ENCODE peak calls at places on chromosomes 13 and 19, in eight cellular contexts. R, O, K, U, F, A, V and X are unnamed samples.

GRCh38 chr13:101690871-101691270 is 238.4 kb downstream of the ITGBL1 start:
- DNase-seq in R (no peak), O (no peak), K (no peak), U (no peak), F (no peak), A (no peak), V (no peak), X (no peak)

GRCh38 chr13:95512957-95513356 is 39.6 kb upstream of the CLDN10 start:
- DNase-seq in R (no peak), O (no peak), K (no peak), U (no peak), F (no peak), A (no peak), V (no peak), X (no peak)

GRCh38 chr13:43652751-43653150 is 134.0 kb downstream of the ENOX1 start:
- DNase-seq in R (no peak), O (no peak), K (no peak), U (no peak), F (no peak), A (no peak), V (no peak), X (no peak)

GRCh38 chr13:111184685-111185401 is 69.7 kb downstream of the ARHGEF7 start:
- DNase-seq in R (no peak), O (no peak), K (peak), U (no peak), F (no peak), A (no peak), V (no peak), X (no peak)

GRCh38 chr13:36919206-36919832 is 719 bp downstream of the SMAD9 start:
- DNase-seq in R (no peak), O (no peak), K (no peak), U (no peak), F (peak), A (peak), V (peak), X (peak)

GRCh38 chr13:63367522-63368198 is 1952.0 kb upstream of the PCDH20 start:
- DNase-seq in R (no peak), O (no peak), K (no peak), U (no peak), F (no peak), A (no peak), V (no peak), X (no peak)

GRCh38 chr13:101398920-101399319 is 17.4 kb downstream of the NALCN start:
- DNase-seq in R (no peak), O (no peak), K (no peak), U (no peak), F (no peak), A (peak), V (no peak), X (peak)

GRCh38 chr19:51688665-51689571 is 4.2 kb upstream of the SPACA6 start:
- DNase-seq in R (no peak), O (no peak), K (peak), U (peak), F (peak), A (peak), V (peak), X (peak)

GRCh38 chr19:49427855-49428546 is 2.8 kb downstream of the GFY start:
- DNase-seq in R (no peak), O (no peak), K (no peak), U (no peak), F (no peak), A (no peak), V (no peak), X (no peak)

GRCh38 chr13:70967564-70967963 is 859.3 kb upstream of the KLHL1 start:
- DNase-seq in R (no peak), O (no peak), K (no peak), U (no peak), F (no peak), A (no peak), V (no peak), X (no peak)

GRCh38 chr19:47608074-47608907 is 643 bp upstream of the BICRA start:
- DNase-seq in R (peak), O (peak), K (peak), U (peak), F (peak), A (peak), V (peak), X (peak)

GRCh38 chr19:46716013-46716671 is 772 bp downstream of the PRKD2 start:
- DNase-seq in R (no peak), O (no peak), K (no peak), U (no peak), F (peak), A (no peak), V (no peak), X (no peak)

DNA sequence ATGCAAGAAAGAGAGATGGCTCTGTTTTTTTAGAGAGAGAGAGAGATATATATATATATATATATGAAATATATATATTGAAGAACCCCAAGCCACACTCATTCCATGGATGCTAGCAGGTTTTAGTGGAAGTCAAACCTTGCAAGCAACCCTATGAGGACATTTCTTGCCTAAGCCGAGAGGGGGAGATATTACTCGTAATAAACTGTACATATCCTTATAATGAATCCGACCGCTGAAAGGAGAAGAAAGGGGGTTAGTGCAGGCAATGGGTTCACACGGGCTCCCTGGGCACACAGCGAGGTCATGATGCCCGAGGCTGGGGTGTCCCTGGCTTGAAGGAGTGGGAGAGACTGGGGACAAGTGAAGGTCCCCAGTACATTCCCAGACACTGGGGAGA is 78.3 kb downstream of the IER2 start:
- DNase-seq in R (no peak), O (no peak), K (no peak), U (no peak), F (no peak), A (no peak), V (no peak), X (no peak)
- TF ChIP-seq CTCF in R (no peak), O (peak), K (no peak), U (no peak), F (no peak), A (no peak), V (no peak), X (no peak)

GRCh38 chr13:83621765-83622421 is 260.4 kb downstream of the SLITRK1 start:
- DNase-seq in R (no peak), O (no peak), K (no peak), U (no peak), F (no peak), A (no peak), V (no peak), X (no peak)
- TF ChIP-seq CTCF in R (no peak), O (no peak), K (no peak), U (no peak), F (no peak), A (no peak), V (no peak), X (no peak)

GRCh38 chr19:40567750-40568494 is 8.8 kb upstream of the SHKBP1 start:
- DNase-seq in R (no peak), O (no peak), K (no peak), U (no peak), F (no peak), A (peak), V (no peak), X (no peak)

GRCh38 chr19:40571831-40572495 is 4.7 kb upstream of the SHKBP1 start:
- DNase-seq in R (no peak), O (no peak), K (no peak), U (no peak), F (no peak), A (no peak), V (no peak), X (no peak)

GRCh38 chr19:40567040-40567749 is 9.5 kb upstream of the SHKBP1 start:
- DNase-seq in R (no peak), O (no peak), K (no peak), U (no peak), F (no peak), A (peak), V (no peak), X (no peak)

GRCh38 chr19:40571005-40571318 is 5.7 kb upstream of the SHKBP1 start:
- DNase-seq in R (no peak), O (no peak), K (no peak), U (no peak), F (no peak), A (no peak), V (no peak), X (no peak)

DNA sequence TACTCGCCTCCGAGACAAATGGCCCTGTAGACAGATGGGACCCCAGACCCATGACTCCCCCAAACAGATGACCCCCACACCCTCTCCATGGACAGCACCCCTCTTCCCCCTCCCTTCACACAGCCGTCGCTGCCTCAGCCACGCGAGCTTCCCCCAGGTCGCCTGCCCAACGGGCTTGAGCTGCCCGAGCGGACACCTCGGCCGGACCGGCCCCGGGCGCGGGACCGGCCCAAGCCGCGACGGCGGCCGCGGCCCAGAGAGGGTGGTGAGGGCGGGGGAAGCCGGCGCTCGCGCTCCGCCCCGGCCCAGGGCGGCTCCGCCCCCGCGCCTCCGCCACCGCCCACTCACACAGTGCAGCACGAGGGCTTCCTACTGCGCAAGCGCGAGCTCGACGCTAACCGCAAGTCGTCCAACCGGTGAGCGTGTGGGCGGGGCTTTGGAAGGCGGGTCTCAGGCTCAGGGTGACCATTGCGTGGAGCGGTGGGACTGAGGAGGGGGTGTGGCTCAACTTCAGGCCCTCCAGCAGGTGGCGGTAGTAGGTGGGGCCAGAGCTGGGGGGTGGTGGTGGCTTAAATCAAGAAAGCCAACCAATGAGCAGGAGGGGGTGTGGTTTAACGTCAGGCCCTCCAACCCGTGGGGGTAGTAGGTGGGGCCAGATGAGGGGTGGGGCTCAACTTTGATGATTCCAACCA is 6.2 kb upstream of the SHKBP1 start:
- DNase-seq in R (peak), O (no peak), K (peak), U (peak), F (peak), A (peak), V (peak), X (peak)
- TF ChIP-seq CTCF in R (no peak), O (no peak), K (no peak), U (no peak), F (peak), A (no peak), V (no peak), X (peak)

DNA sequence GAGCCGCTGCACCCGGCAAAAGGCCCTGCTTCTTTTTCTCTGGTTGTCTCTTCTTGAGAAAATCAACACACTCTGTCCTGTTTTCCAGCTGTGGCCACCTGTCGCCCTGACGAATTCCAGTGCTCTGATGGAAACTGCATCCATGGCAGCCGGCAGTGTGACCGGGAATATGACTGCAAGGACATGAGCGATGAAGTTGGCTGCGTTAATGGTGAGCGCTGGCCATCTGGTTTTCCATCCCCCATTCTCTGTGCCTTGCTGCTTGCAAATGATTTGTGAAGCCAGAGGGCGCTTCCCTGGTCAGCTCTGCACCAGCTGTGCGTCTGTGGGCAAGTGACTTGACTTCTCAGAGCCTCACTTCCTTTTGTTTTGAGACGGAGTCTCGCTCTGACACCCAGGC is 17.2 kb downstream of the LDLR start:
- DNase-seq in R (no peak), O (no peak), K (peak), U (no peak), F (no peak), A (no peak), V (no peak), X (no peak)
- TF ChIP-seq CTCF in R (no peak), O (no peak), K (no peak), U (no peak), F (no peak), A (no peak), V (no peak), X (peak)

GRCh38 chr13:67369895-67370660 is 139.9 kb upstream of the PCDH9 start:
- DNase-seq in R (no peak), O (no peak), K (no peak), U (peak), F (no peak), A (peak), V (no peak), X (peak)

GRCh38 chr13:67367385-67367784 is 137.2 kb upstream of the PCDH9 start:
- DNase-seq in R (no peak), O (no peak), K (no peak), U (no peak), F (no peak), A (no peak), V (no peak), X (no peak)

GRCh38 chr13:67366533-67366932 is 136.4 kb upstream of the PCDH9 start:
- DNase-seq in R (no peak), O (no peak), K (no peak), U (no peak), F (no peak), A (peak), V (no peak), X (no peak)
- TF ChIP-seq CTCF in R (no peak), O (no peak), K (no peak), U (peak), F (no peak), A (no peak), V (no peak), X (no peak)